ENCODE peak calls at places on chromosomes 12 and 14, in seven cellular contexts. One of them, this sample, is unnamed.

GRCh38 chr12:101707131-101707782 is 9.8 kb downstream of the CHPT1 start:
- DNase-seq in PC-9: no peak
- DNase-seq in uterus: no peak
- DNase-seq in stomach: no peak
- DNase-seq in upper lobe of left lung: no peak
- DNase-seq in IMR-90: peak; percentile 55
- DNase-seq in heart right ventricle: no peak
- DNase-seq in this sample: no peak

GRCh38 chr14:67674139-67674479 is 323 bp downstream of the VTI1B start:
- DNase-seq in PC-9: peak; percentile 63
- DNase-seq in uterus: peak; percentile 49
- DNase-seq in stomach: peak; percentile 73
- DNase-seq in upper lobe of left lung: no peak
- DNase-seq in IMR-90: peak; percentile 45
- DNase-seq in heart right ventricle: peak; percentile 74
- DNase-seq in this sample: peak; percentile 85

GRCh38 chr12:95107362-95107761 is 33.9 kb upstream of the NR2C1 start:
- DNase-seq in PC-9: no peak
- DNase-seq in uterus: no peak
- DNase-seq in stomach: no peak
- DNase-seq in upper lobe of left lung: no peak
- DNase-seq in IMR-90: no peak
- DNase-seq in heart right ventricle: no peak
- DNase-seq in this sample: no peak

GRCh38 chr14:97077253-97077653 is 280.1 kb downstream of the VRK1 start:
- DNase-seq in PC-9: peak; percentile 35
- DNase-seq in uterus: peak; percentile 14
- DNase-seq in stomach: peak; percentile 29
- DNase-seq in upper lobe of left lung: no peak
- DNase-seq in IMR-90: no peak
- DNase-seq in heart right ventricle: peak; percentile 13
- DNase-seq in this sample: peak; percentile 84

GRCh38 chr14:50874842-50875241 is 3.0 kb downstream of the ABHD12B start:
- DNase-seq in PC-9: no peak
- DNase-seq in uterus: no peak
- DNase-seq in stomach: no peak
- DNase-seq in upper lobe of left lung: no peak
- DNase-seq in IMR-90: no peak
- DNase-seq in heart right ventricle: no peak
- DNase-seq in this sample: no peak

GRCh38 chr14:24353551-24354529 is 14.0 kb upstream of the RIPK3 start:
- DNase-seq in PC-9: peak; percentile 34
- DNase-seq in uterus: no peak
- DNase-seq in stomach: no peak
- DNase-seq in upper lobe of left lung: no peak
- DNase-seq in IMR-90: peak; percentile 81
- DNase-seq in heart right ventricle: no peak
- DNase-seq in this sample: no peak

GRCh38 chr12:10170199-10170598 is 1.7 kb downstream of the OLR1 start:
- DNase-seq in PC-9: peak; percentile 82
- DNase-seq in uterus: no peak
- DNase-seq in stomach: no peak
- DNase-seq in upper lobe of left lung: no peak
- DNase-seq in IMR-90: no peak
- DNase-seq in heart right ventricle: no peak
- DNase-seq in this sample: no peak

GRCh38 chr12:69719336-69720316 is 19.0 kb upstream of the RAB3IP start:
- DNase-seq in PC-9: no peak
- DNase-seq in uterus: no peak
- DNase-seq in stomach: no peak
- DNase-seq in upper lobe of left lung: no peak
- DNase-seq in IMR-90: no peak
- DNase-seq in heart right ventricle: no peak
- DNase-seq in this sample: no peak

GRCh38 chr14:79150226-79150625 is 980.1 kb downstream of the NRXN3 start:
- DNase-seq in PC-9: no peak
- DNase-seq in uterus: no peak
- DNase-seq in stomach: no peak
- DNase-seq in upper lobe of left lung: no peak
- DNase-seq in IMR-90: no peak
- DNase-seq in heart right ventricle: no peak
- DNase-seq in this sample: no peak

GRCh38 chr14:35247777-35248475 is 44.3 kb upstream of the PSMA6 start:
- DNase-seq in PC-9: no peak
- DNase-seq in uterus: no peak
- DNase-seq in stomach: no peak
- DNase-seq in upper lobe of left lung: no peak
- DNase-seq in IMR-90: peak; percentile 49
- DNase-seq in heart right ventricle: no peak
- DNase-seq in this sample: peak; percentile 71

GRCh38 chr12:18141583-18141982 is 51.6 kb upstream of the RERGL start:
- DNase-seq in PC-9: no peak
- DNase-seq in uterus: no peak
- DNase-seq in stomach: no peak
- DNase-seq in upper lobe of left lung: no peak
- DNase-seq in IMR-90: no peak
- DNase-seq in heart right ventricle: no peak
- DNase-seq in this sample: no peak

GRCh38 chr12:8687846-8688601 is 9.8 kb upstream of the RIMKLB start:
- DNase-seq in PC-9: peak; percentile 59
- DNase-seq in uterus: peak; percentile 87
- DNase-seq in stomach: no peak
- DNase-seq in upper lobe of left lung: no peak
- DNase-seq in IMR-90: peak; percentile 82
- DNase-seq in heart right ventricle: no peak
- DNase-seq in this sample: peak; percentile 81

GRCh38 chr12:66813137-66813867 is 134.4 kb upstream of the GRIP1 start:
- DNase-seq in PC-9: no peak
- DNase-seq in uterus: no peak
- DNase-seq in stomach: no peak
- DNase-seq in upper lobe of left lung: no peak
- DNase-seq in IMR-90: no peak
- DNase-seq in heart right ventricle: no peak
- DNase-seq in this sample: no peak

GRCh38 chr12:119938049-119938667 is 50.9 kb upstream of the BICDL1 start:
- DNase-seq in PC-9: no peak
- DNase-seq in uterus: peak; percentile 14
- DNase-seq in stomach: peak; percentile 62
- DNase-seq in upper lobe of left lung: no peak
- DNase-seq in IMR-90: peak; percentile 49
- DNase-seq in heart right ventricle: no peak
- DNase-seq in this sample: peak; percentile 70

GRCh38 chr12:45231515-45232145 is 15.7 kb downstream of the ANO6 start:
- DNase-seq in PC-9: peak; percentile 85
- DNase-seq in uterus: no peak
- DNase-seq in stomach: no peak
- DNase-seq in upper lobe of left lung: no peak
- DNase-seq in IMR-90: peak; percentile 85
- DNase-seq in heart right ventricle: no peak
- DNase-seq in this sample: peak; percentile 60

GRCh38 chr12:47590771-47591368 is 115.0 kb downstream of the RPAP3 start:
- DNase-seq in PC-9: no peak
- DNase-seq in uterus: no peak
- DNase-seq in stomach: no peak
- DNase-seq in upper lobe of left lung: no peak
- DNase-seq in IMR-90: no peak
- DNase-seq in heart right ventricle: no peak
- DNase-seq in this sample: peak; percentile 36

GRCh38 chr12:95358111-95359083 is 115.6 kb upstream of the METAP2 start:
- DNase-seq in PC-9: no peak
- DNase-seq in uterus: no peak
- DNase-seq in stomach: no peak
- DNase-seq in upper lobe of left lung: no peak
- DNase-seq in IMR-90: peak; percentile 39
- DNase-seq in heart right ventricle: no peak
- DNase-seq in this sample: peak; percentile 38

GRCh38 chr14:92154283-92154942 is 32.6 kb downstream of the CPSF2 start:
- DNase-seq in PC-9: peak; percentile 69
- DNase-seq in uterus: no peak
- DNase-seq in stomach: no peak
- DNase-seq in upper lobe of left lung: no peak
- DNase-seq in IMR-90: peak; percentile 21
- DNase-seq in heart right ventricle: no peak
- DNase-seq in this sample: no peak

GRCh38 chr14:104891121-104891551 is 26.1 kb downstream of the CEP170B start:
- DNase-seq in PC-9: no peak
- DNase-seq in uterus: peak; percentile 9
- DNase-seq in stomach: no peak
- DNase-seq in upper lobe of left lung: peak; percentile 37
- DNase-seq in IMR-90: no peak
- DNase-seq in heart right ventricle: no peak
- DNase-seq in this sample: no peak

DNA sequence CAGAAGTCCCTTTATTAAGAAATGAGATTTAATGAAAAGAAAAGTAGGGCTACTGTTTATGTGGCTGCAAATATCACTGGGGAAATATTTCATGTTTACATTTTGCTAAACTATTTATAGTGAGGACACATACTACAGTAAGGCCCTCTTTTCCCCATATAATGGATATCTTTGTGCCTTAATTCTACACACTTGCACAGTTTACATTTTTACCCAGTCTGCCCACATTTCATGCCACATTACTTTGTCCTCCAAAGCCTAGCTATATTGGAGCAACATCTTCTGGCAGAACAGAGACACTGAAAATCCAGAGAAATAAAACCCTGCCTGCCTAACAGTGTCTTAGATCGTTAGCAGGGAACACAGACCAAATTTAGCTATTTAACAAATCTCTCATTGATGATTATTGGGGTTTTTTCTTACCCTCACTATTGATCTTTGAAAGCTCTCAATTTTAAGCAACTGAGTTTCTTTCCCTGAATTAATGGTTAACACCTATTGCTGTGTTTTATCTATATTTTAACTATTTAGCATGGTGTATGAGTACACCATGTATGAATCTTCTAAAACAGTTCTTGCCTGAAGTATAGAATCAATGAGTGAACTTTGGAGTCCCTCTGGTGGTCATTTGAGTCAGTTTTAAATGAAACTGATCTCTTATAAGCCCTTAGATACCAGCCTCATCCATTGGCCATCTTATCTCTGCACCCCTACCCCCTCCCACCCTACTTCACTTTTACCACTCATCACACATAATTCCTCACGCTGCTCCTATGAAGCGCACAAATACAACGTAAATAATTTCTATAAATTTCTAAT is 170.2 kb downstream of the BCAT1 start:
- DNase-seq in PC-9: no peak
- DNase-seq in uterus: no peak
- DNase-seq in stomach: no peak
- DNase-seq in upper lobe of left lung: no peak
- DNase-seq in IMR-90: peak; percentile 75
- DNase-seq in heart right ventricle: no peak
- DNase-seq in this sample: peak; percentile 81
- H3K4me1 ChIP-seq in PC-9: no peaks in the 10 kb centered on the region
- H3K4me1 ChIP-seq in uterus: no peaks in the 10 kb centered on the region
- H3K4me1 ChIP-seq in stomach: no peaks in the 10 kb centered on the region
- H3K4me1 ChIP-seq in upper lobe of left lung: peaks cover 4% of the 10 kb centered on the region
- H3K4me1 ChIP-seq in IMR-90: peaks cover 4% of the 10 kb centered on the region
- H3K4me1 ChIP-seq in heart right ventricle: no peaks in the 10 kb centered on the region
- H3K4me1 ChIP-seq in this sample: peaks cover 55% of the 10 kb centered on the region

DNA sequence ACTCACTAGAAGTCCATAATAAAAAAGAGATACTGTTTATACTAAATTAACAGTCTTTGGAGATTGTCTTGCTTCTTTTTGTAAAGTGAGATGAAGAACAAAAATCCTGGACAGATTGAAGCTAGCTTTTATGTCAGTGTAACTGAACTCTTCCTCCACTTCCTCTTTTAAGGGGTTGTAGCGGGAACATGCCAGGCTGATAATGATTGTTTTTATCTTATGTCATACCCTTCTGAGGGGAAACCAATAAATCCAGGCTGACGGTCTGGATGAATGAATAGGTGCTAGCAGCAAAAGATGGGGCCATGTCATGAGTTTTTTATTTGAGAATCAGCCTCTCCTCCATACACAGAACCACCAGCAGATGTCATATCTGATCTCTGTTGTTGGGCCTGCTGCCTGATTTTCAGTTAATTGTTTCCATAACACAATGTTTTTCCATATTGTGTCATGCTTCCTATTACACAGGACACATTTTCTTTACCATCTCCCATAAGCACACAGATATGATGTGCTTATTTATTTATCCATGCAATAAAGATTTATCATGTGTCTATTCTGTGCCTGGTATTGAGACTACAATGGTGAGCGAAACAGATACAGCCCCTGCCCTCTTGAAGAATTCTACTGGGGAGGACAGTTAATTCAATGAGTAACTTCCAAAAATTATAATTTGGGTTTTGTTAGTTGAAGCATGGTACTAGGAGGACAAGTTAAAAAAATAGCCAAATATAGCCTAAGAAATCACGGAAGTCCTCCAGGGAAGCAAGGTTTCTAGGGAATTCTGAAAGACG is 33.5 kb upstream of the CRY1 start:
- DNase-seq in PC-9: no peak
- DNase-seq in uterus: no peak
- DNase-seq in stomach: no peak
- DNase-seq in upper lobe of left lung: no peak
- DNase-seq in IMR-90: peak; percentile 24
- DNase-seq in heart right ventricle: no peak
- DNase-seq in this sample: peak; percentile 41
- TF ChIP-seq CTCF in PC-9: peak; percentile 69
- TF ChIP-seq CTCF in uterus: no peak
- TF ChIP-seq CTCF in stomach: no peak
- TF ChIP-seq CTCF in upper lobe of left lung: no peak
- TF ChIP-seq CTCF in IMR-90: peak; percentile 46
- TF ChIP-seq CTCF in heart right ventricle: no peak
- TF ChIP-seq CTCF in this sample: peak; percentile 47

GRCh38 chr12:113111247-113111646 is 24.3 kb downstream of the RASAL1 start:
- DNase-seq in PC-9: no peak
- DNase-seq in uterus: no peak
- DNase-seq in stomach: no peak
- DNase-seq in upper lobe of left lung: no peak
- DNase-seq in IMR-90: no peak
- DNase-seq in heart right ventricle: no peak
- DNase-seq in this sample: no peak

GRCh38 chr12:113108308-113108707 is 27.3 kb downstream of the RASAL1 start:
- DNase-seq in PC-9: no peak
- DNase-seq in uterus: no peak
- DNase-seq in stomach: no peak
- DNase-seq in upper lobe of left lung: no peak
- DNase-seq in IMR-90: no peak
- DNase-seq in heart right ventricle: no peak
- DNase-seq in this sample: no peak

GRCh38 chr12:113112043-113112899 is 23.3 kb downstream of the RASAL1 start:
- DNase-seq in PC-9: no peak
- DNase-seq in uterus: no peak
- DNase-seq in stomach: no peak
- DNase-seq in upper lobe of left lung: peak; percentile 77
- DNase-seq in IMR-90: no peak
- DNase-seq in heart right ventricle: no peak
- DNase-seq in this sample: no peak

GRCh38 chr12:113109872-113110623 is 25.5 kb downstream of the RASAL1 start:
- DNase-seq in PC-9: no peak
- DNase-seq in uterus: no peak
- DNase-seq in stomach: no peak
- DNase-seq in upper lobe of left lung: no peak
- DNase-seq in IMR-90: no peak
- DNase-seq in heart right ventricle: no peak
- DNase-seq in this sample: no peak

GRCh38 chr12:113109360-113109759 is 26.2 kb downstream of the RASAL1 start:
- DNase-seq in PC-9: no peak
- DNase-seq in uterus: no peak
- DNase-seq in stomach: no peak
- DNase-seq in upper lobe of left lung: no peak
- DNase-seq in IMR-90: no peak
- DNase-seq in heart right ventricle: no peak
- DNase-seq in this sample: no peak
- H3K4me1 ChIP-seq in PC-9: no peaks in the 10 kb centered on the region
- H3K4me1 ChIP-seq in uterus: no peaks in the 10 kb centered on the region
- H3K4me1 ChIP-seq in stomach: no peaks in the 10 kb centered on the region
- H3K4me1 ChIP-seq in upper lobe of left lung: no peaks in the 10 kb centered on the region
- H3K4me1 ChIP-seq in IMR-90: no peaks in the 10 kb centered on the region
- H3K4me1 ChIP-seq in heart right ventricle: no peaks in the 10 kb centered on the region
- H3K4me1 ChIP-seq in this sample: no peaks in the 10 kb centered on the region

GRCh38 chr14:20350860-20351259 is 7.4 kb downstream of the PARP2 start:
- DNase-seq in PC-9: no peak
- DNase-seq in uterus: no peak
- DNase-seq in stomach: no peak
- DNase-seq in upper lobe of left lung: no peak
- DNase-seq in IMR-90: peak; percentile 17
- DNase-seq in heart right ventricle: no peak
- DNase-seq in this sample: no peak
- TF ChIP-seq CTCF in PC-9: no peak
- TF ChIP-seq CTCF in uterus: no peak
- TF ChIP-seq CTCF in stomach: no peak
- TF ChIP-seq CTCF in upper lobe of left lung: no peak
- TF ChIP-seq CTCF in IMR-90: peak; percentile 22
- TF ChIP-seq CTCF in heart right ventricle: no peak
- TF ChIP-seq CTCF in this sample: peak; percentile 29

This sample was measured in A673.